ENCODE peak calls at places on chromosomes 2 and 18, in nine cellular contexts. I is heart left ventricle, Y is adrenal gland, W is astrocyte of the cerebellum, F is tibial artery, E is fibroblast of pulmonary artery, Z is A549, N is BJ, J is astrocyte of the spinal cord. G is an unnamed sample.

GRCh38 chr18:7467708-7468466 is 99.2 kb upstream of the PTPRM start:
- DNase-seq in I (no peak), Y (no peak), W (no peak), F (no peak), E (peak; percentile 13), Z (no peak), N (no peak), J (no peak), G (no peak)

GRCh38 chr2:216911008-216911407 is 51.1 kb upstream of the TNP1 start:
- DNase-seq in I (no peak), Y (no peak), W (no peak), F (no peak), E (no peak), Z (no peak), N (no peak), J (no peak), G (no peak)

GRCh38 chr18:44959013-44959412 is 278.3 kb downstream of the SETBP1 start:
- DNase-seq in I (no peak), Y (no peak), W (no peak), F (no peak), E (no peak), Z (no peak), N (no peak), J (no peak), G (no peak)

GRCh38 chr2:131431336-131431735 is 44.6 kb upstream of the TUBA3D start:
- DNase-seq in I (no peak), Y (no peak), W (no peak), F (no peak), E (peak; percentile 21), Z (no peak), N (no peak), J (peak; percentile 39), G (no peak)

GRCh38 chr2:120524174-120524573 is 178.2 kb downstream of the INHBB start:
- DNase-seq in I (no peak), Y (no peak), W (no peak), F (no peak), E (no peak), Z (no peak), N (no peak), J (no peak), G (no peak)

GRCh38 chr2:234850818-234851217 is 101.0 kb upstream of the SH3BP4 start:
- DNase-seq in I (no peak), Y (no peak), W (no peak), F (no peak), E (no peak), Z (no peak), N (no peak), J (no peak), G (no peak)

GRCh38 chr2:56580242-56580641 is 396.5 kb downstream of the CCDC85A start:
- DNase-seq in I (no peak), Y (no peak), W (peak; percentile 45), F (no peak), E (peak; percentile 61), Z (no peak), N (peak; percentile 47), J (peak; percentile 48), G (peak; percentile 73)

GRCh38 chr2:64649626-64650025 is 4.1 kb downstream of the SERTAD2 start:
- DNase-seq in I (no peak), Y (no peak), W (no peak), F (no peak), E (no peak), Z (no peak), N (no peak), J (no peak), G (no peak)

GRCh38 chr2:18611184-18611583 is 21.8 kb upstream of the NT5C1B start:
- DNase-seq in I (no peak), Y (no peak), W (no peak), F (no peak), E (no peak), Z (no peak), N (no peak), J (peak; percentile 56), G (no peak)

DNA sequence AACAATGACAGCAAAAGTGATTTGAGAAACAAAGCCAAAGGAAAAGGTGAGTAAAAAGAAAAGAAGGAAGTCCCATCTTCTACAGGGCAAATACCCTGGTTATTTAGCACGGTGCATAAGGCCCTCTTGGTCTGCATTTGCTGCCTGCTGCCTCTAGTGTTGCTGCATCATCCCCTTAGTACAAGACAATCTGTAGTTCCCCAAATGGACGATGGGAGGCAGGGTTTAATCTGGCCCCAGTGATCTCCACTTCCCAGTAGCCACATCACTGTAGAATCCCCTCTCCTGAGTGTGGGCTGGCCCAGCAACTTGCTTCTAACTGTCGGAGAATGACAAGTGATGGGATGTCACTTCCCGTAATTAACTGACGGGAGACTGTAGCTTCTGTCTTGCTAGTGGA is 85.1 kb downstream of the CTAGE1 start:
- DNase-seq in I (no peak), Y (no peak), W (no peak), F (no peak), E (no peak), Z (peak; percentile 12), N (no peak), J (no peak), G (no peak)
- TF ChIP-seq CTCF in I (no peak), Y (no peak), W (no peak), F (no peak), E (peak; percentile 11), Z (no peak), N (no peak), J (no peak), G (no peak)

GRCh38 chr2:30108851-30109250 is 38.0 kb upstream of the YPEL5 start:
- DNase-seq in I (no peak), Y (no peak), W (no peak), F (no peak), E (no peak), Z (no peak), N (no peak), J (no peak), G (no peak)

GRCh38 chr2:30106543-30106942 is 40.3 kb upstream of the YPEL5 start:
- DNase-seq in I (no peak), Y (peak; percentile 44), W (no peak), F (no peak), E (peak; percentile 36), Z (no peak), N (peak; percentile 64), J (peak; percentile 12), G (no peak)

GRCh38 chr2:30110773-30111172 is 36.0 kb upstream of the YPEL5 start:
- DNase-seq in I (no peak), Y (no peak), W (no peak), F (no peak), E (no peak), Z (no peak), N (no peak), J (no peak), G (no peak)

GRCh38 chr2:30108192-30108591 is 38.6 kb upstream of the YPEL5 start:
- DNase-seq in I (no peak), Y (no peak), W (no peak), F (no peak), E (no peak), Z (no peak), N (no peak), J (no peak), G (no peak)

DNA sequence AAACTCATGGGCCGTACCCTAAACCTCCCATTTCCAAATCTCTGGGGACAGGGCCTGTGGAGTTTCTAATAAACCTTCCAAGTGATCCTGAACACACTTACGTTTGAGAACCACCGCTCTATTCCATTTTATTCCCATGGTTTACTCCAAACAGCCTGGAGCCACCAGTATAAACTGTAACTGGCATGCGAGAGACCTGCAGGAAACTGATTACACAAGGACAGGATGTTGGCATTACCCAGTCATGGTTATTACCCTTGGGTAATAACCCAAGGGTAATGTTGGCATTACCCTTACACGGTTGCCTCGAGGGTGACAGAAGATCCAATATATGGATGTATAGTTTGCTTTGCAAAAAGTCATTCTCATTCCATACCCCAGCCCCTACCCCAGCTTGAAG is 37.0 kb upstream of the YPEL5 start:
- DNase-seq in I (no peak), Y (no peak), W (no peak), F (no peak), E (no peak), Z (no peak), N (no peak), J (no peak), G (no peak)
- H3K4me3 ChIP-seq in I (no peak overlapping the region), Y (no peak overlapping the region), W (no peak overlapping the region), F (no peak overlapping the region), E (no peak overlapping the region), Z (no peak overlapping the region), N (no peak overlapping the region), J (no peak overlapping the region), G (no peak overlapping the region)

DNA sequence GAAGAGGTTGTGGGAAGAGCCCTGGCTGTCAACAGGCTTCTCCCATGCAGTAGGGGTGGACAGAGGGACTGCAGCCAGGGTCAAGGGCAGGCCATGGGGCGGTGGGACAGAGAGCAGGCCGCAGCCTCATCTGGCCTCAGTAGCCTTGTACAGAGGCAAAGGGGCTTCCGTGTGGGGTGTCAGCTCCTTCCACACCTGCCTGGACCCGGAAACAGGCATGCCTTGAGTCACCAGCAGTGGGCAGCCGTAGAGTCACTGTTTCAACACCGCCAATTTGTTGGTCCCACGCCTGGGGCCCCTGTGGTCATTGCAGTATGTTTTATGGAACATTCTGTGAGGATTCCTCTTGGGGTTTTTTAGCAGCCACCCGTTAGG is 173.0 kb downstream of the SMAD7 start:
- DNase-seq in I (no peak), Y (no peak), W (no peak), F (no peak), E (peak; percentile 48), Z (no peak), N (no peak), J (peak; percentile 45), G (no peak)
- TF ChIP-seq CTCF in I (no peak), Y (no peak), W (peak; percentile 34), F (peak; percentile 29), E (peak; percentile 45), Z (no peak), N (no peak), J (peak; percentile 39), G (no peak)

GRCh38 chr2:72917138-72917874 is at the start of gene EMX1:
- DNase-seq in I (no peak), Y (peak; percentile 38), W (no peak), F (no peak), E (no peak), Z (peak; percentile 79), N (no peak), J (no peak), G (no peak)
- H3K4me3 ChIP-seq in I (peak within 1 kb of the TSS; percentile 28), Y (no peak within 1 kb of the TSS), W (no peak within 1 kb of the TSS), F (peak within 1 kb of the TSS; percentile 31), E (no peak within 1 kb of the TSS), Z (peak within 1 kb of the TSS; percentile 48), N (no peak within 1 kb of the TSS), J (no peak within 1 kb of the TSS), G (no peak within 1 kb of the TSS)

GRCh38 chr2:46519265-46519664 is 39.9 kb downstream of the TMEM247 start:
- DNase-seq in I (no peak), Y (no peak), W (no peak), F (no peak), E (no peak), Z (no peak), N (no peak), J (no peak), G (no peak)
- TF ChIP-seq CTCF in I (no peak), Y (no peak), W (no peak), F (no peak), E (no peak), Z (no peak), N (no peak), J (no peak), G (no peak)